ENCODE peak calls at places on chromosomes 4 and X, in seven cellular contexts. B, G, U, C, Z, X and W are unnamed samples.

GRCh38 chrX:4277122-4277521 is 563.7 kb upstream of the PRKX start:
- DNase-seq in C (peak), Z (no peak), U (no peak), X (peak), G (no peak), B (no peak), W (no peak)

GRCh38 chr4:31984872-31985271 is 1264.7 kb downstream of the PCDH7 start:
- DNase-seq in X (peak), G (no peak), U (peak), C (no peak), Z (no peak), B (no peak), W (no peak)

GRCh38 chrX:25198253-25198652 is 182.5 kb upstream of the ARX start:
- DNase-seq in U (no peak), Z (no peak), G (no peak), B (no peak), C (no peak), X (no peak), W (no peak)

GRCh38 chr4:123380728-123381716 is 15.6 kb upstream of the SPRY1 start:
- DNase-seq in Z (no peak), C (no peak), G (no peak), B (no peak), U (no peak), X (no peak), W (no peak)

GRCh38 chrX:49102221-49102620 is 21.3 kb downstream of the GPKOW start:
- DNase-seq in B (no peak), U (no peak), G (no peak), C (no peak), X (no peak), Z (no peak), W (no peak)

GRCh38 chr4:155474758-155475157 is 98.0 kb upstream of the MAP9 start:
- DNase-seq in X (no peak), U (no peak), Z (no peak), G (no peak), B (no peak), C (no peak), W (no peak)

GRCh38 chrX:14039344-14039743 is 9.7 kb upstream of the GEMIN8 start:
- DNase-seq in U (peak), Z (peak), X (peak), G (peak), C (peak), B (no peak), W (no peak)

GRCh38 chr4:87260477-87260876 is 40.1 kb upstream of the KLHL8 start:
- DNase-seq in B (no peak), X (no peak), Z (no peak), G (peak), C (no peak), U (no peak), W (no peak)

GRCh38 chrX:22999696-23000223 is at the start of gene DDX53:
- DNase-seq in X (no peak), B (peak), G (no peak), U (no peak), Z (no peak), C (no peak), W (no peak)

GRCh38 chr4:26083987-26084386 is 170.0 kb downstream of the SMIM20 start:
- DNase-seq in C (peak), Z (no peak), U (peak), G (peak), X (peak), B (no peak), W (no peak)

GRCh38 chr4:153143527-153144348 is 60.5 kb upstream of the TRIM2 start:
- DNase-seq in X (peak), Z (no peak), U (peak), G (peak), B (no peak), C (peak), W (no peak)

GRCh38 chrX:107739541-107739940 is 36.0 kb downstream of the TSC22D3 start:
- DNase-seq in X (peak), G (no peak), C (no peak), U (no peak), B (no peak), Z (no peak), W (no peak)

GRCh38 chr4:21032246-21032645 is 332.0 kb downstream of the PACRGL start:
- DNase-seq in G (no peak), C (no peak), Z (no peak), U (peak), X (no peak), B (no peak), W (no peak)

GRCh38 chr4:28225005-28225404 is 1364.4 kb downstream of the STIM2 start:
- DNase-seq in Z (peak), C (peak), B (peak), G (peak), U (peak), X (no peak), W (peak)

GRCh38 chr4:145613546-145614234 is 5.5 kb upstream of the MMAA start:
- DNase-seq in U (no peak), C (no peak), B (no peak), Z (no peak), X (no peak), G (no peak), W (no peak)

GRCh38 chrX:6029014-6029413 is 199.7 kb downstream of the NLGN4X start:
- DNase-seq in C (no peak), B (no peak), X (no peak), Z (no peak), G (no peak), U (no peak), W (no peak)

GRCh38 chrX:19677121-19677520 is 161.8 kb upstream of the MAP3K15 start:
- DNase-seq in U (no peak), B (no peak), X (no peak), G (no peak), C (no peak), Z (no peak), W (no peak)

GRCh38 chr4:6221296-6221850 is 21.0 kb upstream of the JAKMIP1 start:
- DNase-seq in G (no peak), B (peak), U (no peak), Z (no peak), X (no peak), C (peak), W (no peak)

GRCh38 chr4:89737888-89738287 is 99.1 kb downstream of the SNCA start:
- DNase-seq in X (no peak), U (no peak), Z (no peak), B (no peak), C (no peak), G (no peak), W (no peak)

GRCh38 chrX:109347618-109348017 is 134.3 kb downstream of the GUCY2F start:
- DNase-seq in Z (no peak), B (peak), C (peak), U (peak), G (peak), X (peak), W (no peak)

GRCh38 chr4:183241771-183242170 is 78.3 kb downstream of the CLDN22 start:
- DNase-seq in U (no peak), X (peak), G (no peak), Z (no peak), B (no peak), C (peak), W (no peak)

GRCh38 chrX:2848806-2849420 is 20.2 kb downstream of the GYG2 start:
- DNase-seq in B (no peak), U (peak), Z (no peak), G (peak), X (peak), C (peak), W (no peak)

GRCh38 chr4:139241086-139241783 is 38.8 kb downstream of the MGARP start:
- DNase-seq in G (no peak), Z (no peak), X (no peak), C (peak), B (peak), U (no peak), W (no peak)

GRCh38 chr4:177907736-177908424 is 465.6 kb upstream of the AGA start:
- DNase-seq in G (no peak), B (no peak), U (peak), X (peak), Z (no peak), C (peak), W (no peak)

GRCh38 chr4:26326791-26327190 is 6.0 kb downstream of the RBPJ start:
- DNase-seq in C (no peak), U (peak), X (no peak), B (no peak), Z (no peak), G (peak), W (no peak)

GRCh38 chrX:71618787-71619186 is 476 bp upstream of the CXCR3 start:
- DNase-seq in G (no peak), U (no peak), Z (no peak), X (no peak), C (no peak), B (no peak), W (no peak)
- H4K8ac ChIP-seq in G (no peak), U (no peak), Z (no peak), X (no peak), C (no peak), B (no peak), W (no peak)

GRCh38 chr4:102246416-102246815 is 98.9 kb downstream of the SLC39A8 start:
- DNase-seq in G (no peak), C (no peak), X (peak), Z (no peak), B (no peak), U (no peak), W (no peak)

GRCh38 chr4:102247041-102247440 is 98.2 kb downstream of the SLC39A8 start:
- DNase-seq in Z (no peak), G (no peak), X (no peak), U (no peak), B (no peak), C (no peak), W (no peak)

GRCh38 chr4:102250341-102250740 is 94.9 kb downstream of the SLC39A8 start:
- DNase-seq in B (no peak), G (no peak), Z (no peak), C (no peak), X (no peak), U (no peak), W (no peak)

GRCh38 chr4:102244878-102245535 is 100.3 kb downstream of the SLC39A8 start:
- DNase-seq in U (no peak), G (no peak), C (no peak), X (no peak), B (no peak), Z (no peak), W (no peak)
- H4K8ac ChIP-seq in U (no peak), G (no peak), C (no peak), X (no peak), B (no peak), Z (no peak), W (no peak)

DNA sequence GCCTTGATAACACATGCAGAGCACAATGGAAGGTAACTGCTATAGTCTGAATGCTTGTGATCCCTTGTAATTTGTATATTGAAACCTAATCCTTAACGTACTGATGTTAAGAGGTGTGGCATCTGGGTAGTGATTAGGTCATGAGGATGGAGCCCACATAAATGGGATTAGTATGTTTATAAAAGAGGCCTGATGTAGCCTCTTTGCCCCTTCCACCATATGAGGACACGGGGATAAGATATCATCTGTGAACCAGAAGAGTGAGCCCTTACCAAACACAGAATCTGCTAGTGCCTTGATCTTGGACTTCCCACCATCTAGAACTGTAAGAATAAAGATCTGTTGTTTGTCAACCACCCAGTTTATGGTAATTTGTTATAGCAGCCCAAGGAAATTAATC is 1074.2 kb upstream of the INTU start:
- DNase-seq in X (no peak), G (no peak), C (no peak), B (no peak), U (no peak), Z (no peak), W (no peak)
- H4K8ac ChIP-seq in X (no peak), G (no peak), C (no peak), B (no peak), U (no peak), Z (no peak), W (no peak)

GRCh38 chrX:72304877-72305276 is 837 bp downstream of the CITED1 start:
- DNase-seq in G (no peak), B (no peak), X (no peak), Z (peak), C (no peak), U (peak), W (no peak)
- H4K8ac ChIP-seq in G (no peak), B (no peak), X (no peak), Z (no peak), C (no peak), U (no peak), W (no peak)

DNA sequence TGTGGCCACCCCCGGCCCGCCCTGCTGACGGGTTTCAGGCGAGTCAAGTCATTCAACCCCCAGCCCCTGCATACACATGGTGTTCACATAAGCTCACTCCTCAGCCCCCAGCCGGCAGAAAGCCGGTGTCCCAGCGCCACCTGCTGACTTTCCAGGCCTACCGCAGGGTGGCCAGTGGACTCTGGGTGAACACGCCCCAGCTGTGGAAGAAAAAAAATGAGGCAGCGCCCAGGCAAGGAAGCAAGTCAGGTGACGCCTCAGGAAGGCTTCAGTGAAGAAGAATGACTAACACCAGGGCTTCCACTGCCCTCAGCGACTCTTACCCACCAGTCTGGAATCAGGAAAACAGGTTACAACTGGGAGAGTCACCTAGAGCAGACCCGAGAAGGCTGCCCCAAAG is 15.8 kb downstream of the BCAP31 start:
- DNase-seq in X (peak), Z (no peak), B (peak), G (peak), U (peak), C (peak), W (peak)
- H4K8ac ChIP-seq in X (no peak), Z (no peak), B (no peak), G (no peak), U (no peak), C (no peak), W (no peak)

DNA sequence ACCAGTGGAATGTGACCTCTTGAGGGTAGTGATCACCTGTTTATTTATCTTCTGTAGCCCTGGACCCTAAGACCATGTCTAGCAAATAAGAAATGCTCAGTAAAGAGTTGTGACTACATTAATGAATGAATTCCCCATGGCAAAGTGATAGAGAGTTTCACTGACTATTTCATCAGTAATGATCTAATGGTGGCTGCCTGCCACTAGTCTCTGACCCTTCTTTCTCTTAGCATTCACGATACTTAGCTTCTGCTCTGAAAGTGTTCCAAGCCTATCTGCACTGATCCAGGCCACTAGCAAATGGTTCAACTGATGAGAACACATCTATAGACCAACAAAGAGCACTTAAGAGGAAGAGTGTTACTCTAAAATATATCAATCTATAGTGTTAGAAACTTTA is 50.0 kb upstream of the RASGEF1B start:
- DNase-seq in C (no peak), X (no peak), B (no peak), G (no peak), U (no peak), Z (no peak), W (no peak)
- H4K8ac ChIP-seq in C (no peak), X (no peak), B (no peak), G (no peak), U (no peak), Z (no peak), W (no peak)

GRCh38 chrX:151958101-151958500 is 16.4 kb downstream of the GABRE start:
- DNase-seq in B (no peak), U (no peak), G (no peak), X (no peak), C (no peak), Z (no peak), W (no peak)
- H4K8ac ChIP-seq in B (no peak), U (no peak), G (no peak), X (no peak), C (no peak), Z (no peak), W (no peak)